ENCODE peak calls at places on chromosome 10, in eight cellular contexts. M is HT-29; C is memory B cell; L is AG04450; V is SJCRH30; G is EL; N is astrocyte of the cerebellum; E is CD8-positive, alpha-beta memory T cell. U is an unnamed sample.

GRCh38 chr10:93075369-93076221 is 1.9 kb downstream of the CYP26A1 start:
- DNase-seq in M (no peak), C (no peak), L (no peak), V (no peak), G (no peak), N (no peak), E (no peak), U (peak; percentile 35)

GRCh38 chr10:3805227-3805790 is 20.3 kb upstream of the KLF6 start:
- DNase-seq in M (peak; percentile 80), C (no peak), L (no peak), V (no peak), G (peak; percentile 80), N (no peak), E (peak; percentile 50), U (peak; percentile 69)

GRCh38 chr10:69732147-69732825 is 69.4 kb upstream of the COL13A1 start:
- DNase-seq in M (no peak), C (no peak), L (no peak), V (no peak), G (no peak), N (no peak), E (no peak), U (no peak)

GRCh38 chr10:15370741-15371701 is at the start of gene FAM171A1:
- DNase-seq in M (no peak), C (peak; percentile 17), L (no peak), V (peak; percentile 65), G (peak; percentile 62), N (no peak), E (peak; percentile 46), U (peak; percentile 81)

GRCh38 chr10:79948976-79949722 is at the start of gene SFTPD:
- DNase-seq in M (peak; percentile 33), C (no peak), L (no peak), V (no peak), G (no peak), N (no peak), E (no peak), U (no peak)

GRCh38 chr10:31757831-31758230 is 170.8 kb downstream of the ARHGAP12 start:
- DNase-seq in M (no peak), C (no peak), L (no peak), V (no peak), G (no peak), N (no peak), E (no peak), U (no peak)

GRCh38 chr10:338176-339037 is 203.2 kb downstream of the ZMYND11 start:
- DNase-seq in M (peak; percentile 26), C (no peak), L (no peak), V (no peak), G (no peak), N (no peak), E (no peak), U (peak; percentile 42)

GRCh38 chr10:102782698-102783540 is 39.2 kb downstream of the WBP1L start:
- DNase-seq in M (no peak), C (no peak), L (peak; percentile 75), V (no peak), G (peak; percentile 31), N (peak; percentile 99), E (no peak), U (peak; percentile 63)

GRCh38 chr10:112634096-112634830 is 187.2 kb downstream of the VTI1A start:
- DNase-seq in M (no peak), C (no peak), L (no peak), V (no peak), G (peak; percentile 56), N (no peak), E (no peak), U (peak; percentile 11)

GRCh38 chr10:46530249-46531186 is 25.9 kb downstream of the GPRIN2 start:
- DNase-seq in M (no peak), C (no peak), L (no peak), V (no peak), G (peak; percentile 80), N (peak; percentile 90), E (no peak), U (peak; percentile 78)

GRCh38 chr10:95728535-95728934 is 27.4 kb upstream of the ENTPD1 start:
- DNase-seq in M (no peak), C (no peak), L (no peak), V (no peak), G (no peak), N (no peak), E (no peak), U (no peak)